ENCODE peak calls at places on chromosome 21, in four cellular contexts. S, M, D and L are unnamed samples.
A peak's percentile ranks its signal among the peaks of the same experiment; 100 is the strongest.

GRCh38 chr21:32099812-32100416 is 178.9 kb downstream of the MIS18A start:
- DNase-seq in D (no peak), S (no peak), M (no peak), L (no peak)

GRCh38 chr21:45797338-45797737 is 153.8 kb downstream of the PCBP3 start:
- DNase-seq in S (no peak), D (no peak), M (no peak), L (no peak)

GRCh38 chr21:35026153-35026499 is 23.0 kb downstream of the RUNX1 start:
- DNase-seq in M (no peak), D (no peak), S (no peak), L (no peak)

GRCh38 chr21:34513109-34513675 is 1.2 kb upstream of the KCNE1 start:
- DNase-seq in M (no peak), D (no peak), S (no peak), L (no peak)

GRCh38 chr21:45415188-45415942 is 10.4 kb downstream of the COL18A1 start:
- DNase-seq in D (no peak), S (no peak), M (peak; percentile 55), L (no peak)

GRCh38 chr21:33931799-33932390 is 16.3 kb upstream of the ATP5PO start:
- DNase-seq in M (no peak), D (no peak), S (no peak), L (no peak)

GRCh38 chr21:42980312-42980958 is 6.1 kb downstream of the PKNOX1 start:
- DNase-seq in M (no peak), D (no peak), S (no peak), L (no peak)

GRCh38 chr21:36260030-36260787 is 59.8 kb upstream of the MORC3 start:
- DNase-seq in S (no peak), M (no peak), D (peak; percentile 50), L (peak; percentile 30)

GRCh38 chr21:43312011-43312410 is 114.9 kb downstream of the SIK1 start:
- DNase-seq in M (no peak), D (no peak), S (no peak), L (no peak)

GRCh38 chr21:46065993-46066842 is 31.7 kb upstream of the COL6A2 start:
- DNase-seq in S (peak; percentile 38), M (no peak), D (no peak), L (peak; percentile 47)

GRCh38 chr21:16419188-16419874 is 689.5 kb downstream of the USP25 start:
- DNase-seq in S (peak; percentile 52), D (peak; percentile 68), M (peak; percentile 81), L (peak; percentile 76)

GRCh38 chr21:15732290-15732995 is 2.7 kb downstream of the USP25 start:
- DNase-seq in D (no peak), S (no peak), M (no peak), L (no peak)

GRCh38 chr21:34205811-34206635 is 132.6 kb downstream of the MRPS6 start:
- DNase-seq in D (no peak), S (no peak), M (no peak), L (no peak)

GRCh38 chr21:45041351-45041805 is 33.0 kb upstream of the ADARB1 start:
- DNase-seq in M (peak; percentile 76), S (peak; percentile 68), D (no peak), L (peak; percentile 88)

GRCh38 chr21:43266534-43266933 is 97.7 kb downstream of the CRYAA start:
- DNase-seq in S (no peak), D (no peak), M (no peak), L (no peak)

GRCh38 chr21:45895778-45896370 is 85.7 kb upstream of the COL6A1 start:
- DNase-seq in M (no peak), S (no peak), D (no peak), L (no peak)

GRCh38 chr21:17003221-17003620 is 509.6 kb upstream of the CXADR start:
- DNase-seq in S (no peak), M (no peak), D (no peak), L (no peak)

GRCh38 chr21:31945116-31945515 is 72.3 kb downstream of the HUNK start:
- DNase-seq in D (no peak), S (no peak), M (no peak), L (no peak)

GRCh38 chr21:35015435-35016024 is 33.6 kb downstream of the RUNX1 start:
- DNase-seq in M (no peak), S (no peak), D (no peak), L (no peak)

GRCh38 chr21:44995257-44995941 is 55.6 kb downstream of the SLX9 start:
- DNase-seq in D (no peak), M (peak; percentile 60), S (no peak), L (no peak)

GRCh38 chr21:33121715-33122475 is 52.0 kb downstream of the OLIG1 start:
- DNase-seq in S (peak; percentile 47), D (peak; percentile 69), M (no peak), L (no peak)

GRCh38 chr21:43313939-43314405 is 113.0 kb downstream of the SIK1 start:
- DNase-seq in D (no peak), M (peak; percentile 42), S (no peak), L (no peak)

GRCh38 chr21:17089121-17089520 is 423.7 kb upstream of the CXADR start:
- DNase-seq in D (no peak), M (no peak), S (no peak), L (no peak)

GRCh38 chr21:26506951-26507350 is 66.1 kb downstream of the CYYR1 start:
- DNase-seq in S (no peak), M (no peak), D (no peak), L (no peak)

GRCh38 chr21:44684077-44684476 is 2.1 kb upstream of the KRTAP12-1 start:
- DNase-seq in M (no peak), D (no peak), S (no peak), L (no peak)

GRCh38 chr21:44918581-44919033 is 2.1 kb downstream of the ITGB2 start:
- DNase-seq in D (no peak), M (no peak), S (no peak), L (no peak)

GRCh38 chr21:35801388-35801787 is 258.9 kb downstream of the SETD4 start:
- DNase-seq in S (no peak), M (no peak), D (no peak), L (no peak)

GRCh38 chr21:44764319-44765230 is 37.0 kb downstream of the UBE2G2 start:
- DNase-seq in M (peak; percentile 58), S (no peak), D (no peak), L (no peak)

GRCh38 chr21:34890258-34890723 is 158.8 kb downstream of the RUNX1 start:
- DNase-seq in D (no peak), M (no peak), S (no peak), L (no peak)

GRCh38 chr21:45990049-45990711 is 8.6 kb downstream of the COL6A1 start:
- DNase-seq in M (peak; percentile 58), S (peak; percentile 40), D (no peak), L (peak; percentile 17)

GRCh38 chr21:34200288-34200905 is 127.0 kb downstream of the MRPS6 start:
- DNase-seq in S (no peak), D (no peak), M (no peak), L (peak; percentile 34)

GRCh38 chr21:32572574-32573420 is 12.5 kb downstream of the TCP10L start:
- DNase-seq in S (peak; percentile 62), D (peak; percentile 36), M (no peak), L (no peak)

GRCh38 chr21:16176570-16176969 is 446.8 kb downstream of the USP25 start:
- DNase-seq in D (no peak), M (no peak), S (no peak), L (no peak)

GRCh38 chr21:18155508-18156193 is 89.0 kb upstream of the CHODL start:
- DNase-seq in S (no peak), D (no peak), M (no peak), L (no peak)

GRCh38 chr21:28310711-28311110 is 682.0 kb downstream of the LTN1 start:
- DNase-seq in M (no peak), D (no peak), S (no peak), L (no peak)
- H3K9me3 ChIP-seq in M (no peaks in the 10 kb centered on the region), D (no peaks in the 10 kb centered on the region), S (peaks cover 8% of the 10 kb centered on the region), L (no peaks in the 10 kb centered on the region)

GRCh38 chr21:38223893-38224540 is 32.8 kb upstream of the KCNJ15 start:
- DNase-seq in S (no peak), M (no peak), D (no peak), L (no peak)
- H3K9me3 ChIP-seq in S (peaks cover 24% of the 10 kb centered on the region), M (peaks cover 14% of the 10 kb centered on the region), D (no peaks in the 10 kb centered on the region), L (no peaks in the 10 kb centered on the region)

GRCh38 chr21:10640446-10640845 is 119.1 kb downstream of the TPTE start:
- DNase-seq in D (no peak), S (no peak), M (no peak), L (no peak)
- H3K9me3 ChIP-seq in D (no peaks in the 10 kb centered on the region), S (peaks cover 53% of the 10 kb centered on the region), M (no peaks in the 10 kb centered on the region), L (peaks cover 3% of the 10 kb centered on the region)

DNA sequence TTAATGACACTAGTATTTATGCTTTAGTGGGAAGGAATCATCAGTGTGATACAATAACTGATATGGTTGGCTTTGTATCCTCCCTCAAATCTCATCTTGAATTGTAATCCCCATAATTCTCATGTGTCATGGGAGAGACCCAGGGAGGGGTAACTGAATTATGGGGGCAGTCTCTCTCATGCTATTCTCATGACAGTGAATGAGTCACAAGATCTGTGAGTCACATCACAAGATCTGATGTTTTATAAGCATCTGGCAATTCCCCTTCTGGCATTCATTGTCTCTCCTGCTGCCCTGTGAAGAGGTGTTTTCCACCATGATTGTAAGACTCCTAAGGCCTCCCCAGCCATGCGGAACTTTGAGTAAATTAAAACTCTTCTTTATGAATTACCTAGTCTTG is 1760.3 kb downstream of the NCAM2 start:
- DNase-seq in D (no peak), S (no peak), M (no peak), L (no peak)
- H3K9me3 ChIP-seq in D (no peaks in the 10 kb centered on the region), S (no peaks in the 10 kb centered on the region), M (no peaks in the 10 kb centered on the region), L (no peaks in the 10 kb centered on the region)

DNA sequence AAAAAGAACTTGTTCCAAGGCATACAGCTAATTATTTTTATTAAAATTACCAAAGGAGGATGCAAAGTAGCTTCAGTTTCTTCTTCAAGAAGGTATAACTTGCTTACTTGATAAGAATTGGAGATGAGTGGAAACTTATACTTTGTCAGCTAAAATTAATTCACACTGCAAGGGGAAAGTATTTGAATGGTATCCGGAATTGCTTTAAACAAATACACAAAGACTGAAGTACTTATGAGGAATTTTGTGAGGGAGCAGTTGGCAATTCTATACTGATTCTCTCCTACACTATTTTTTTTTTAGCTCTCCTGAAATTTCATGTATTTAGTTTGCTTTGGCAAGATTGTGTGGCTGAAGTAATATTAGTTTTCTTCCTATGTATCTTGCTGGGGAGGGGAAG is 39.2 kb upstream of the GRIK1 start:
- DNase-seq in M (no peak), D (no peak), S (no peak), L (no peak)
- H3K9me3 ChIP-seq in M (no peaks in the 10 kb centered on the region), D (no peaks in the 10 kb centered on the region), S (no peaks in the 10 kb centered on the region), L (no peaks in the 10 kb centered on the region)

GRCh38 chr21:27550258-27550657 is 583.4 kb upstream of the ADAMTS5 start:
- DNase-seq in M (no peak), D (no peak), S (no peak), L (no peak)
- H3K9me3 ChIP-seq in M (no peaks in the 10 kb centered on the region), D (no peaks in the 10 kb centered on the region), S (peaks cover 13% of the 10 kb centered on the region), L (no peaks in the 10 kb centered on the region)

GRCh38 chr21:41733951-41734689 is 32.7 kb downstream of the RIPK4 start:
- DNase-seq in D (no peak), S (no peak), M (no peak), L (no peak)
- H3K9me3 ChIP-seq in D (no peaks in the 10 kb centered on the region), S (peaks cover 11% of the 10 kb centered on the region), M (no peaks in the 10 kb centered on the region), L (no peaks in the 10 kb centered on the region)

GRCh38 chr21:21858502-21859334 is 860.5 kb downstream of the NCAM2 start:
- DNase-seq in S (no peak), D (no peak), M (no peak), L (no peak)

DNA sequence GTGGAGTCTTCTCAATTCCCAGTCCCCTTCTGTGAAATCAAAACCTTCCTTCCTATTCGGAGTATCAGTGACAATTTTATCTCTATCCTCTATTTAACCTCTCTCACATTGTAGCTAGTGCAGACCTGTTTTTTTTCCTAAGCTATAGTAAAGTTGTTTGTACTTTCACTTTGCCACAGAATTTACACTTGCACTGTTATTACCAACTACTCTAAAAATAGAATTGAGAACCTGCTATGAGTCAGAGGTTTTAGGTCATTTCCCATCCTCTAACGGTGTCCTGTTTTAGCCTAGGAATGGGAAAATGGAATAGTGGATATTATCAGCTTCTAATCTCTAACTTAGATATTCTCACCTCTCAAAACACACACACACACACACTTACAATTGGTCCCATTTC is 862.7 kb downstream of the NCAM2 start:
- DNase-seq in S (no peak), M (no peak), D (no peak), L (no peak)
- H3K9me3 ChIP-seq in S (no peaks in the 10 kb centered on the region), M (no peaks in the 10 kb centered on the region), D (no peaks in the 10 kb centered on the region), L (no peaks in the 10 kb centered on the region)